ENCODE peak calls at places on chromosomes 12 and 14, in four cellular contexts. One of them, this sample, is unnamed.

GRCh38 chr14:71029236-71029781 is 122.0 kb downstream of the PCNX1 start:
- DNase-seq in astrocyte of the spinal cord: no peak
- DNase-seq in left ventricle myocardium inferior: no peak
- DNase-seq in CD8-positive, alpha-beta T cell: no peak
- DNase-seq in this sample: no peak

GRCh38 chr12:26179829-26180228 is 15.5 kb upstream of the SSPN start:
- DNase-seq in CD8-positive, alpha-beta T cell: no peak
- DNase-seq in left ventricle myocardium inferior: no peak
- DNase-seq in astrocyte of the spinal cord: no peak
- DNase-seq in this sample: no peak

GRCh38 chr14:77187649-77188012 is 6.0 kb downstream of the TMEM63C start:
- DNase-seq in left ventricle myocardium inferior: no peak
- DNase-seq in astrocyte of the spinal cord: no peak
- DNase-seq in CD8-positive, alpha-beta T cell: no peak
- DNase-seq in this sample: no peak

GRCh38 chr14:38761033-38761432 is 342.0 kb downstream of the SEC23A start:
- DNase-seq in astrocyte of the spinal cord: no peak
- DNase-seq in left ventricle myocardium inferior: no peak
- DNase-seq in CD8-positive, alpha-beta T cell: no peak
- DNase-seq in this sample: no peak

GRCh38 chr12:11085419-11085818 is 6.7 kb downstream of the TAS2R43 start:
- DNase-seq in left ventricle myocardium inferior: no peak
- DNase-seq in astrocyte of the spinal cord: peak; percentile 32
- DNase-seq in CD8-positive, alpha-beta T cell: no peak
- DNase-seq in this sample: no peak

GRCh38 chr12:25852792-25853191 is 105.7 kb upstream of the RASSF8 start:
- DNase-seq in astrocyte of the spinal cord: peak; percentile 45
- DNase-seq in left ventricle myocardium inferior: no peak
- DNase-seq in CD8-positive, alpha-beta T cell: no peak
- DNase-seq in this sample: no peak

GRCh38 chr12:109999983-110000505 is 814 bp downstream of the ANKRD13A start:
- DNase-seq in CD8-positive, alpha-beta T cell: peak; percentile 16
- DNase-seq in astrocyte of the spinal cord: peak; percentile 31
- DNase-seq in left ventricle myocardium inferior: no peak
- DNase-seq in this sample: no peak

GRCh38 chr12:104958946-104959841 is 1.1 kb upstream of the SLC41A2 start:
- DNase-seq in astrocyte of the spinal cord: peak; percentile 56
- DNase-seq in left ventricle myocardium inferior: no peak
- DNase-seq in CD8-positive, alpha-beta T cell: no peak
- DNase-seq in this sample: no peak

GRCh38 chr14:105331575-105332351 is 17.2 kb downstream of the PACS2 start:
- DNase-seq in CD8-positive, alpha-beta T cell: no peak
- DNase-seq in left ventricle myocardium inferior: no peak
- DNase-seq in astrocyte of the spinal cord: no peak
- DNase-seq in this sample: no peak

GRCh38 chr12:14841761-14842160 is 1.6 kb downstream of the ART4 start:
- DNase-seq in CD8-positive, alpha-beta T cell: no peak
- DNase-seq in astrocyte of the spinal cord: peak; percentile 40
- DNase-seq in left ventricle myocardium inferior: peak; percentile 56
- DNase-seq in this sample: no peak

GRCh38 chr12:130990034-130990433 is 36.3 kb downstream of the ADGRD1 start:
- DNase-seq in astrocyte of the spinal cord: no peak
- DNase-seq in left ventricle myocardium inferior: no peak
- DNase-seq in CD8-positive, alpha-beta T cell: no peak
- DNase-seq in this sample: no peak

GRCh38 chr12:27109339-27110023 is 27.1 kb upstream of the C12orf71 start:
- DNase-seq in astrocyte of the spinal cord: no peak
- DNase-seq in CD8-positive, alpha-beta T cell: no peak
- DNase-seq in left ventricle myocardium inferior: no peak
- DNase-seq in this sample: no peak

GRCh38 chr12:122148657-122149056 is 25.4 kb downstream of the IL31 start:
- DNase-seq in left ventricle myocardium inferior: no peak
- DNase-seq in CD8-positive, alpha-beta T cell: no peak
- DNase-seq in astrocyte of the spinal cord: no peak
- DNase-seq in this sample: no peak

GRCh38 chr12:113837059-113837458 is 129.1 kb downstream of the RBM19 start:
- DNase-seq in CD8-positive, alpha-beta T cell: no peak
- DNase-seq in left ventricle myocardium inferior: no peak
- DNase-seq in astrocyte of the spinal cord: no peak
- DNase-seq in this sample: no peak

GRCh38 chr14:69153848-69154208 is 909 bp upstream of the DCAF5 start:
- DNase-seq in CD8-positive, alpha-beta T cell: no peak
- DNase-seq in astrocyte of the spinal cord: no peak
- DNase-seq in left ventricle myocardium inferior: peak; percentile 24
- DNase-seq in this sample: no peak

GRCh38 chr14:23153891-23154796 is 29.3 kb downstream of the SLC7A8 start:
- DNase-seq in CD8-positive, alpha-beta T cell: no peak
- DNase-seq in astrocyte of the spinal cord: no peak
- DNase-seq in left ventricle myocardium inferior: peak; percentile 92
- DNase-seq in this sample: no peak

GRCh38 chr12:92162079-92162478 is 16.4 kb upstream of the BTG1 start:
- DNase-seq in astrocyte of the spinal cord: no peak
- DNase-seq in CD8-positive, alpha-beta T cell: no peak
- DNase-seq in left ventricle myocardium inferior: no peak
- DNase-seq in this sample: no peak

GRCh38 chr12:118436986-118437385 is 60.6 kb downstream of the SUDS3 start:
- DNase-seq in left ventricle myocardium inferior: no peak
- DNase-seq in astrocyte of the spinal cord: peak; percentile 3
- DNase-seq in CD8-positive, alpha-beta T cell: no peak
- DNase-seq in this sample: no peak

GRCh38 chr12:8563383-8563782 is 22.7 kb upstream of the CLEC4E start:
- DNase-seq in astrocyte of the spinal cord: no peak
- DNase-seq in CD8-positive, alpha-beta T cell: no peak
- DNase-seq in left ventricle myocardium inferior: no peak
- DNase-seq in this sample: no peak

GRCh38 chr12:52335598-52336262 is 14.5 kb upstream of the KRT83 start:
- DNase-seq in astrocyte of the spinal cord: no peak
- DNase-seq in left ventricle myocardium inferior: no peak
- DNase-seq in CD8-positive, alpha-beta T cell: no peak
- DNase-seq in this sample: no peak

GRCh38 chr14:77039285-77040058 is 11.0 kb upstream of the IRF2BPL start:
- DNase-seq in CD8-positive, alpha-beta T cell: no peak
- DNase-seq in left ventricle myocardium inferior: no peak
- DNase-seq in astrocyte of the spinal cord: peak; percentile 81
- DNase-seq in this sample: no peak

GRCh38 chr12:32272465-32272864 is 126.9 kb upstream of the FGD4 start:
- DNase-seq in left ventricle myocardium inferior: no peak
- DNase-seq in astrocyte of the spinal cord: no peak
- DNase-seq in CD8-positive, alpha-beta T cell: no peak
- DNase-seq in this sample: no peak

GRCh38 chr14:106578479-106578878 is 1052.1 kb downstream of the TMEM121 start:
- DNase-seq in CD8-positive, alpha-beta T cell: no peak
- DNase-seq in astrocyte of the spinal cord: no peak
- DNase-seq in left ventricle myocardium inferior: no peak
- DNase-seq in this sample: no peak

GRCh38 chr14:80077262-80077661 is 134.0 kb downstream of the DIO2 start:
- DNase-seq in astrocyte of the spinal cord: no peak
- DNase-seq in left ventricle myocardium inferior: no peak
- DNase-seq in CD8-positive, alpha-beta T cell: no peak
- DNase-seq in this sample: no peak

GRCh38 chr14:36229262-36229661 is 52.7 kb upstream of the PTCSC3 start:
- DNase-seq in CD8-positive, alpha-beta T cell: no peak
- DNase-seq in astrocyte of the spinal cord: no peak
- DNase-seq in left ventricle myocardium inferior: no peak
- DNase-seq in this sample: no peak

GRCh38 chr12:56300644-56301464 is 724 bp upstream of the CS start:
- DNase-seq in CD8-positive, alpha-beta T cell: no peak
- DNase-seq in left ventricle myocardium inferior: no peak
- DNase-seq in astrocyte of the spinal cord: no peak
- DNase-seq in this sample: no peak

GRCh38 chr12:31772685-31773222 is 43.9 kb upstream of the AMN1 start:
- DNase-seq in left ventricle myocardium inferior: no peak
- DNase-seq in CD8-positive, alpha-beta T cell: no peak
- DNase-seq in astrocyte of the spinal cord: no peak
- DNase-seq in this sample: no peak

GRCh38 chr14:81268016-81268416 is 47.3 kb upstream of the GTF2A1 start:
- DNase-seq in CD8-positive, alpha-beta T cell: no peak
- DNase-seq in left ventricle myocardium inferior: no peak
- DNase-seq in astrocyte of the spinal cord: no peak
- DNase-seq in this sample: no peak

GRCh38 chr12:114263031-114263825 is 142.7 kb downstream of the TBX5 start:
- DNase-seq in left ventricle myocardium inferior: no peak
- DNase-seq in astrocyte of the spinal cord: peak; percentile 28
- DNase-seq in CD8-positive, alpha-beta T cell: no peak
- DNase-seq in this sample: no peak

GRCh38 chr12:107130830-107131760 is 37.7 kb upstream of the CRY1 start:
- DNase-seq in left ventricle myocardium inferior: no peak
- DNase-seq in CD8-positive, alpha-beta T cell: no peak
- DNase-seq in astrocyte of the spinal cord: no peak
- DNase-seq in this sample: no peak

GRCh38 chr12:54300732-54301427 is at the start of gene NFE2:
- DNase-seq in left ventricle myocardium inferior: peak; percentile 37
- DNase-seq in CD8-positive, alpha-beta T cell: peak; percentile 33
- DNase-seq in astrocyte of the spinal cord: peak; percentile 70
- DNase-seq in this sample: no peak

GRCh38 chr12:25328082-25328712 is 77.5 kb upstream of the KRAS start:
- DNase-seq in left ventricle myocardium inferior: no peak
- DNase-seq in astrocyte of the spinal cord: peak; percentile 44
- DNase-seq in CD8-positive, alpha-beta T cell: no peak
- DNase-seq in this sample: no peak

GRCh38 chr14:105045710-105046326 is 19.4 kb downstream of the GPR132 start:
- DNase-seq in astrocyte of the spinal cord: peak; percentile 78
- DNase-seq in CD8-positive, alpha-beta T cell: peak; percentile 98
- DNase-seq in left ventricle myocardium inferior: peak; percentile 89
- DNase-seq in this sample: no peak

GRCh38 chr12:50390284-50390683 is 6.1 kb downstream of the FAM186A start:
- DNase-seq in astrocyte of the spinal cord: peak; percentile 82
- DNase-seq in CD8-positive, alpha-beta T cell: no peak
- DNase-seq in left ventricle myocardium inferior: no peak
- DNase-seq in this sample: no peak

GRCh38 chr12:66662729-66663128 is 16.1 kb downstream of the GRIP1 start:
- DNase-seq in CD8-positive, alpha-beta T cell: no peak
- DNase-seq in left ventricle myocardium inferior: no peak
- DNase-seq in astrocyte of the spinal cord: peak; percentile 68
- DNase-seq in this sample: no peak

GRCh38 chr12:12331896-12332295 is 18.1 kb downstream of the MANSC1 start:
- DNase-seq in CD8-positive, alpha-beta T cell: no peak
- DNase-seq in astrocyte of the spinal cord: no peak
- DNase-seq in left ventricle myocardium inferior: no peak
- DNase-seq in this sample: no peak

GRCh38 chr14:58639842-58640484 is 2.2 kb downstream of the DACT1 start:
- DNase-seq in left ventricle myocardium inferior: no peak
- DNase-seq in astrocyte of the spinal cord: peak; percentile 87
- DNase-seq in CD8-positive, alpha-beta T cell: no peak
- DNase-seq in this sample: no peak

GRCh38 chr12:90974286-90974685 is 19.3 kb upstream of the CCER1 start:
- DNase-seq in left ventricle myocardium inferior: no peak
- DNase-seq in astrocyte of the spinal cord: peak; percentile 44
- DNase-seq in CD8-positive, alpha-beta T cell: no peak
- DNase-seq in this sample: no peak

GRCh38 chr12:124713041-124713435 is 145.6 kb upstream of the NCOR2 start:
- DNase-seq in astrocyte of the spinal cord: no peak
- DNase-seq in left ventricle myocardium inferior: peak; percentile 64
- DNase-seq in CD8-positive, alpha-beta T cell: no peak
- DNase-seq in this sample: no peak

DNA sequence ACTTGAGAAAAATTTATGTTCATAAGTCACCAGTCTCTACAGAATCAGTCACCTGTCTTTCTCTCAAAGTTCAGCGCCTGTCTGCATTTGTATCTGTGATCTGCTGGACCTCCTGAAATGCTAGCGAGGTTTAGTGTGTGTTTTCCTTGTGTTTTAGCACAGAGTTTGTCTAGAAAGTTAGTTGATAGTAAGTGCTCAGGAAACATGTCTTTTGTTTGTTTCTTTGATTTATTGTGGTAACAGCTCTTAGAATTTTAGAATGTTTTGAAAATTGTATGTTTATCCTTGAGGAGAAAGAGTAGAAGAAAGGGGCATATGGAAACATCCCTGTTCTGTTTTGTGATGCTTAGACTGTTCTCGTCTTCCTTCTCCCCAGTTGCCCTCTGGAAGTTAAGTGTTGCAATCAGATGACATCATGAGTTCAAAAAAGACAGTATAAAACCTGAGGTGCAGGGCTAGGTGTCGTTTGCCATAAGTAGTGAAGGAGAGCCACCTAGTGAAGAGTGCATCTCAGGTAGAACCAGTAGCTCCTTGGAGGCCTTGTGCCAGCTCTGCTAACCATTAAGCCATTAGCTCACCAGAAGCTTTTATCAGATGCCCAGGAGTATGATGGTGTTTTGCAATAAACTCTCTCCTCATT is 44.8 kb downstream of the FBXW8 start:
- DNase-seq in left ventricle myocardium inferior: no peak
- DNase-seq in astrocyte of the spinal cord: no peak
- DNase-seq in CD8-positive, alpha-beta T cell: peak; percentile 9
- DNase-seq in this sample: no peak
- TF ChIP-seq CTCF in left ventricle myocardium inferior: no peak
- TF ChIP-seq CTCF in astrocyte of the spinal cord: no peak
- TF ChIP-seq CTCF in CD8-positive, alpha-beta T cell: no peak
- TF ChIP-seq CTCF in this sample: no peak

GRCh38 chr14:73755434-73756014 is 41.3 kb upstream of the PNMA1 start:
- DNase-seq in CD8-positive, alpha-beta T cell: no peak
- DNase-seq in left ventricle myocardium inferior: peak; percentile 54
- DNase-seq in astrocyte of the spinal cord: no peak
- DNase-seq in this sample: no peak
- H3K4me3 ChIP-seq in CD8-positive, alpha-beta T cell: no peak overlapping the region
- H3K4me3 ChIP-seq in left ventricle myocardium inferior: peak overlapping the region; percentile 51
- H3K4me3 ChIP-seq in astrocyte of the spinal cord: no peak overlapping the region
- H3K4me3 ChIP-seq in this sample: peak overlapping the region; percentile 91

DNA sequence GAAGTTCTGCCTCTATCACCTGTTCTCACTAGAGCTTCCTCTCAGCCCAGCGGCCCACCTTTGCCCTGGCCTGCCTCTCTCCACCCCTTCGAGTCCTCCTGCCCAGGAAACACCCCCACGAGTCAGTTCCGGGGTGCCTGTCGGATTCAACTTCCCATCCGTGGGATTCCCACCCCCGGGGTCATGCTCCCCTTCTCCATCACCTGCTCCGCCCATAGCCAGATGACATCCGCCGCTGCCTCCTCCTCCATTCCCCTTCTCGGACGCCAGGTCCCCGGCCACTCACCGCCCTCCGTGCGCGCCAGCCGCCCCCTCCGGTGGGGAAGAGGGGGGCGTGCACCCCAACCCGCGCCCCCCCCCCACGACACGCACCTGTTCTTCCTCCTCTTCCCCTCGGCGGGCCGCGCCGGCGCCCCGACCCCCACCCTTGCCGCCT is 758 bp downstream of the SPPL3 start:
- DNase-seq in CD8-positive, alpha-beta T cell: peak; percentile 69
- DNase-seq in astrocyte of the spinal cord: peak; percentile 9
- DNase-seq in left ventricle myocardium inferior: peak; percentile 64
- DNase-seq in this sample: peak; percentile 46
- TF ChIP-seq CTCF in CD8-positive, alpha-beta T cell: no peak
- TF ChIP-seq CTCF in astrocyte of the spinal cord: no peak
- TF ChIP-seq CTCF in left ventricle myocardium inferior: no peak
- TF ChIP-seq CTCF in this sample: no peak

GRCh38 chr14:28690029-28690683 is 76.4 kb upstream of the FOXG1 start:
- DNase-seq in astrocyte of the spinal cord: no peak
- DNase-seq in CD8-positive, alpha-beta T cell: no peak
- DNase-seq in left ventricle myocardium inferior: no peak
- DNase-seq in this sample: no peak

GRCh38 chr14:28695109-28695508 is 71.5 kb upstream of the FOXG1 start:
- DNase-seq in astrocyte of the spinal cord: no peak
- DNase-seq in left ventricle myocardium inferior: no peak
- DNase-seq in CD8-positive, alpha-beta T cell: no peak
- DNase-seq in this sample: no peak
- H3K4me3 ChIP-seq in astrocyte of the spinal cord: no peak overlapping the region
- H3K4me3 ChIP-seq in left ventricle myocardium inferior: no peak overlapping the region
- H3K4me3 ChIP-seq in CD8-positive, alpha-beta T cell: no peak overlapping the region
- H3K4me3 ChIP-seq in this sample: no peak overlapping the region

GRCh38 chr14:21106506-21107359 is 5.9 kb downstream of the TMEM253 start:
- DNase-seq in CD8-positive, alpha-beta T cell: peak; percentile 77
- DNase-seq in left ventricle myocardium inferior: peak; percentile 83
- DNase-seq in astrocyte of the spinal cord: peak; percentile 77
- DNase-seq in this sample: no peak
- TF ChIP-seq CTCF in CD8-positive, alpha-beta T cell: peak; percentile 73
- TF ChIP-seq CTCF in left ventricle myocardium inferior: peak; percentile 97
- TF ChIP-seq CTCF in astrocyte of the spinal cord: peak; percentile 95
- TF ChIP-seq CTCF in this sample: peak; percentile 90

This sample was measured in GM12864.